ENCODE peak calls at places on chromosomes 13 and 19, in ten cellular contexts. P is endothelial cell of umbilical vein, R is ovary, I is H54, Z is body of pancreas, M is adrenal gland, N is transverse colon, Y is IMR-90, S is NB4, X is uterus. J is an unnamed sample.

GRCh38 chr13:42177189-42177588 is 94.8 kb upstream of the AKAP11 start:
- DNase-seq in P (no peak), R (no peak), I (no peak), Z (no peak), M (no peak), N (no peak), Y (no peak), S (no peak), X (no peak), J (no peak)

GRCh38 chr19:3880471-3881271 is at the start of gene ATCAY:
- DNase-seq in P (no peak), R (no peak), I (no peak), Z (no peak), M (no peak), N (no peak), Y (no peak), S (no peak), X (no peak), J (no peak)

GRCh38 chr13:60591348-60591747 is 194.3 kb downstream of the TDRD3 start:
- DNase-seq in P (no peak), R (no peak), I (peak), Z (no peak), M (no peak), N (no peak), Y (peak), S (peak), X (no peak), J (no peak)

GRCh38 chr13:52832268-52832667 is 16.2 kb downstream of the PCDH8 start:
- DNase-seq in P (no peak), R (no peak), I (no peak), Z (no peak), M (no peak), N (no peak), Y (no peak), S (no peak), X (no peak), J (no peak)

GRCh38 chr19:8663920-8664670 is 33.7 kb downstream of the NFILZ start:
- DNase-seq in P (no peak), R (no peak), I (no peak), Z (no peak), M (peak), N (no peak), Y (no peak), S (peak), X (no peak), J (no peak)

GRCh38 chr13:114314074-114314912 is at the start of gene CHAMP1:
- DNase-seq in P (peak), R (peak), I (peak), Z (peak), M (peak), N (peak), Y (peak), S (peak), X (peak), J (peak)

GRCh38 chr19:41371541-41371940 is 4.8 kb upstream of the TMEM91 start:
- DNase-seq in P (no peak), R (no peak), I (no peak), Z (no peak), M (no peak), N (no peak), Y (no peak), S (no peak), X (no peak), J (no peak)

GRCh38 chr19:17883627-17884413 is 12.1 kb downstream of the SLC5A5 start:
- DNase-seq in P (no peak), R (no peak), I (peak), Z (no peak), M (no peak), N (no peak), Y (no peak), S (no peak), X (no peak), J (no peak)

GRCh38 chr13:25046985-25047660 is 48.8 kb upstream of the PABPC3 start:
- DNase-seq in P (no peak), R (no peak), I (no peak), Z (no peak), M (no peak), N (no peak), Y (peak), S (no peak), X (no peak), J (no peak)

GRCh38 chr13:92320323-92320722 is 906.3 kb upstream of the GPC6 start:
- DNase-seq in P (no peak), R (no peak), I (no peak), Z (no peak), M (no peak), N (no peak), Y (no peak), S (no peak), X (no peak), J (no peak)

GRCh38 chr19:49414256-49414655 is 9.0 kb downstream of the PTH2 start:
- DNase-seq in P (no peak), R (no peak), I (no peak), Z (no peak), M (no peak), N (no peak), Y (no peak), S (peak), X (no peak), J (no peak)

GRCh38 chr13:25232937-25233515 is 54.3 kb downstream of the MTMR6 start:
- DNase-seq in P (peak), R (no peak), I (no peak), Z (no peak), M (no peak), N (no peak), Y (peak), S (peak), X (no peak), J (peak)

GRCh38 chr19:33758541-33759013 is 38.1 kb upstream of the KCTD15 start:
- DNase-seq in P (no peak), R (no peak), I (no peak), Z (no peak), M (no peak), N (no peak), Y (peak), S (no peak), X (no peak), J (no peak)

GRCh38 chr13:19634129-19634740 is 776 bp downstream of the MPHOSPH8 start:
- DNase-seq in P (peak), R (no peak), I (no peak), Z (no peak), M (peak), N (peak), Y (peak), S (peak), X (no peak), J (peak)

GRCh38 chr19:40667602-40668001 is 22.8 kb downstream of the NUMBL start:
- DNase-seq in P (no peak), R (no peak), I (no peak), Z (no peak), M (no peak), N (no peak), Y (no peak), S (no peak), X (no peak), J (no peak)

GRCh38 chr19:35018379-35018778 is 11.9 kb upstream of the SCN1B start:
- DNase-seq in P (no peak), R (no peak), I (no peak), Z (no peak), M (no peak), N (no peak), Y (no peak), S (no peak), X (no peak), J (no peak)

GRCh38 chr19:18593367-18594095 is 4.9 kb downstream of the REX1BD start:
- DNase-seq in P (no peak), R (no peak), I (no peak), Z (no peak), M (no peak), N (no peak), Y (no peak), S (no peak), X (no peak), J (no peak)

GRCh38 chr13:43786766-43787517 is at the start of gene ENOX1:
- DNase-seq in P (peak), R (peak), I (peak), Z (peak), M (peak), N (peak), Y (peak), S (no peak), X (peak), J (peak)

GRCh38 chr13:94122300-94122699 is 357.2 kb downstream of the DCT start:
- DNase-seq in P (no peak), R (no peak), I (no peak), Z (no peak), M (no peak), N (no peak), Y (no peak), S (no peak), X (no peak), J (no peak)

GRCh38 chr13:90633849-90634248 is 713.6 kb upstream of the MIR17HG start:
- DNase-seq in P (no peak), R (no peak), I (no peak), Z (peak), M (no peak), N (no peak), Y (no peak), S (no peak), X (no peak), J (no peak)

GRCh38 chr19:4068058-4068966 is 1.6 kb upstream of the ZBTB7A start:
- DNase-seq in P (no peak), R (no peak), I (no peak), Z (no peak), M (no peak), N (peak), Y (no peak), S (peak), X (peak), J (no peak)

DNA sequence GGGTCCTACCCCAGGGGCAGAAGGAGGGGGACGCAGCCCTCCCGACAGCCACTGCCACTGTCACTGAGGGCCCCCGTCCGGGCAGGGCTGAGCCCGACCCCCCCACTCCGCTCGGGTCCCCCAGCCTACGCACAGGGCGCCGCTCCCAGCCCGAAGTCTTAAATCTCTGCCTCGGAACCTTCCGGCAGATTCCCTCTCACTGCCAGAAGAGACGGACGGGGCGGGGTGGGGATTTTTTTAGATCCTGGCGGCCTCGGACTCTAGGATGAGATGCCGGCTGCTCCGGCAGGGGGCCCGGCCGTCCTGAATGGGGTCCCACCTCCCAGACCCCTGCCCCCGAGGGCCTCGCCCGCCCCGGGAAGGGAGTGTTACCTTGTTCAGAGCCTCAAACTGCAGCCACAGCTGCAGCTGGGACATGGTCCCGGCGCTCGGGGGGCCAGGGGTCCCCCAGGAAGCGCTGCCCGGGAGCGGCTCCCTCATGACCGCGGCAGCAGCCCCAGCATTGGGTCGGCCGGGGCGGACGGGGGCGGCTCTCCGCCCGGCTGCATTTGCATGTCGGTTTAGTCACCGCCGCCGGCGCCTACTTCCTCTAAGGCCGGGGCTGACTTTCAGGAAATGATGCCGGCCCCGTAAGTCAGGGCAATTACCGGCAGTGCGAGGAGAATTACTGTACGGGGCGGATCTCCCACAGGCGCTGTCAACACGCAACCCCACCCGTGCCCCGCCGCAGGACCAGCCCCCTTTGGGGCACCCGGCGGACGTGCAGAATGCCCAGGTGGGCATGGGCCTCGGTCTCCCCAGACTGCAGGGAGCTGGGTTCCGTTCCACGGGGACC is 28.1 kb downstream of the GPX4 start:
- DNase-seq in P (peak), R (peak), I (peak), Z (peak), M (peak), N (peak), Y (peak), S (peak), X (peak), J (peak)
- TF ChIP-seq POLR2A in P (peak), R (peak), I (peak), Z (peak), M (peak), N (peak), Y (peak), S (no peak), X (peak), J (no peak)

DNA sequence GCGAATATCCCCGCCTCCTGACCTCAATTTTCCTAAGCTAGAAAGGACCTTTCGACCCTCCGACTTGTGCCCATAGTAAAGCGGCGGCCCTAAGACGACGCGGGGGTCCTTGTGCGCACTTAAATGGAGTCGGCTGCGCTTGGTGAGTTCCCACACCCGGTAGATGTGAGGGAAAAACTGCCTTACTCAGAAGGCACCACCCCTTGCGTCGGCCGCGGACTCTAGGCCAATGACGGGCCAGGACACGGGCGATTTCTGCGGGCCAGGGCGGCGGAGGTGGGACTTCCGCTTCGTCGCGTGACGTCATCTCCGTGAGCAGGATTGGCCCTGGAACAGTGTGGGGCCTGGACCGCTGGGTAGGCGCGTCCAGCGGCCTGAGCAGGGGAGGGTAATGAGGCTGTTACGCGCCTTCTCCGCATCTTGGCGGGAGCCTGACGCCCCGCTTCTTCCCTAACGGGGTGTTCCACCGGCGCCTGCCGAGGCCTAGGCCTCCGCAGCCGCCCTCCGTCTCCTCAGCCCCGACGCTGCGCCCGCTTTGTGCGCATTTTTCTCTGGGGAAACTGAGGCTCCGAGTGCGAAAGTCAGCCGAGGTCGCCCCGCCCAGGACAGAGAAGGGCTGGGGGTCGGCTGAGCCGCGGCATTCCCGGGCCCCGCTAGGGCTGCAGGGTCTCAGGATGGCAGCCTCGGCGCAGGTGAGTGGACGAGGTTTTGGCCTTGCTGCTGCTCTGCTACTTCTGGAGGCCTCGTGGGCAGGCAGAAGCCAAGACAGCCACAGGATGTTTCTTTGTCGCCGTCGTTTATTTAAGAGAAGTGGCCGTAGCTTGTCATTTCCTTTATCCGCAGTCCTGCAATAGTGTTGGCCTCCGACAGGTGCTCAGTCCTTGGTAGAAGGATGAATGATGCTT is at the start of gene ZNF543:
- DNase-seq in P (peak), R (peak), I (peak), Z (peak), M (peak), N (peak), Y (peak), S (peak), X (peak), J (peak)
- TF ChIP-seq POLR2A in P (peak), R (peak), I (peak), Z (peak), M (peak), N (peak), Y (peak), S (peak), X (peak), J (peak)

GRCh38 chr19:43474986-43475705 is 9.7 kb upstream of the LYPD3 start:
- DNase-seq in P (peak), R (peak), I (peak), Z (peak), M (peak), N (peak), Y (peak), S (peak), X (peak), J (peak)
- TF ChIP-seq POLR2A in P (peak), R (peak), I (peak), Z (peak), M (peak), N (peak), Y (peak), S (no peak), X (peak), J (peak)

GRCh38 chr19:38901683-38902082 is 1.9 kb downstream of the NFKBIB start:
- DNase-seq in P (no peak), R (no peak), I (no peak), Z (no peak), M (no peak), N (no peak), Y (no peak), S (no peak), X (no peak), J (no peak)

GRCh38 chr19:38907227-38907626 is 4.8 kb downstream of the CCER2 start:
- DNase-seq in P (no peak), R (no peak), I (no peak), Z (no peak), M (no peak), N (no peak), Y (no peak), S (no peak), X (no peak), J (no peak)

GRCh38 chr19:38905186-38905539 is 5.4 kb downstream of the NFKBIB start:
- DNase-seq in P (no peak), R (no peak), I (no peak), Z (no peak), M (no peak), N (no peak), Y (no peak), S (no peak), X (no peak), J (no peak)

GRCh38 chr19:38905620-38906019 is 5.9 kb downstream of the NFKBIB start:
- DNase-seq in P (no peak), R (no peak), I (no peak), Z (no peak), M (no peak), N (no peak), Y (no peak), S (no peak), X (no peak), J (no peak)

DNA sequence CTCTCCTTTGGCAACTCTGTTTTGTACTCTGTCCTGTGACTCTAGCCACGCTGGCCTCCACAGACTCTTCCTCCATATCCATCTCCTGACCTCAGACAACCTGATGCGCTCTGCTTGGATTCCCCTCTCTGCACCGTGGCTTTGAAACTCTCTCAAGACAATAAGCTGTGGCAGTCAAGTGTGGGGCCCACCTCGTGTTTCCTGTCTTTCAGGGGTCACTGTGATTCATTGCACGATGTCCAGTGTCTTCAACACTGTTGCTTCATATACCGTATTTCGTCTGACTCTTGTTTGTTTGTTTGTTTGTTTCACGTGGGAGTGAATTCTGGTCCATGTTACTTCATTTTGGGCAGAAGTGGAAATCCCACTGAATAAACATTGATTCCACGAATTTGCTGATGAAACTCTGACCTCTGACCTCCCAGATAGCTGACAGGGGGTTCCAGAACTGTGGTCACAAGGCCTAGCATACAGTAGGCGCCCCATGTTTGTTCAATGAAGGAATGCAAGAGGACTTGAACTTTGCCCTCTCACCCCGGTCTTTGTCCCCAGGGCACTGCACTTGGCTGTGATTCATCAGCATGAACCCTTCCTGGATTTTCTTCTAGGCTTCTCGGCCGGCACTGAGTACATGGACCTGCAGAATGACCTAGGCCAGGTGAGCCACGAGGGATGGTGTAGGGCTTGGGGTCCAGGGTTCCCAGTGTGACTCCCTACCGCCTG is 4.9 kb downstream of the NFKBIB start:
- DNase-seq in P (no peak), R (no peak), I (no peak), Z (no peak), M (no peak), N (no peak), Y (no peak), S (no peak), X (no peak), J (no peak)
- TF ChIP-seq POLR2A in P (no peak), R (no peak), I (no peak), Z (no peak), M (no peak), N (no peak), Y (no peak), S (no peak), X (no peak), J (no peak)

DNA sequence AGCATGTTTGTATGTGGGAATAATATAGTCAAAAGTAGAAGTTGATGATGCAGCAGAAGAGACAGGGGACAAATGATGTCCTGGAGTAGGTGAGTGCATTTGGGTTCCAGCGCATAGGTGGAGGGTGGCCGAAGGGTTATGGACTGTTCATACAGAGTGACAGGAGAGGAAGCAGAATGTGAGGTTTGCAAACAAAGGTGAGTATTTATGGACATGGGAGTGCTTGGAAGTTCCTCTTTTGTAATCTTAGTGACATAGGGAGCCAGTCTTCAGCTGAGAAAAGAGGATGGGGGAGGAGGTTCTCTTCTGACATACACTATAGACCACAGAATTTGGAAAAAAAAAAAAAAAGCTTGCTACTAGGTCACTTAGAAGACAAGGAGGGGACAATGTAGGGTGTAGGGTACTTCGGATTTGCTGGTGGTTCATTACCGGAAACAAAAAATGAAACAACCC is 331.6 kb downstream of the DLEU7 start:
- DNase-seq in P (no peak), R (no peak), I (no peak), Z (no peak), M (no peak), N (peak), Y (no peak), S (peak), X (no peak), J (peak)
- TF ChIP-seq POLR2A in P (no peak), R (no peak), I (no peak), Z (no peak), M (no peak), N (no peak), Y (no peak), S (no peak), X (no peak), J (no peak)

GRCh38 chr13:110914293-110915056 is 394 bp downstream of the ANKRD10 start:
- DNase-seq in P (peak), R (peak), I (peak), Z (peak), M (peak), N (peak), Y (peak), S (peak), X (peak), J (peak)
- TF ChIP-seq POLR2A in P (peak), R (peak), I (peak), Z (peak), M (peak), N (peak), Y (no peak), S (peak), X (peak), J (peak)